ENCODE peak calls at places on chromosomes 1 and 21, in four cellular contexts. H is left lung, W is right atrium auricular region, R is body of pancreas. I is an unnamed sample.

GRCh38 chr1:33324677-33325417 is 3.9 kb upstream of the A3GALT2 start:
- DNase-seq in H (no peak), W (no peak), R (no peak), I (no peak)

GRCh38 chr1:234875953-234876814 is 252.5 kb downstream of the TOMM20 start:
- DNase-seq in H (peak; percentile 79), W (peak; percentile 82), R (peak; percentile 79), I (peak; percentile 42)

GRCh38 chr1:240189386-240189989 is 97.8 kb downstream of the FMN2 start:
- DNase-seq in H (no peak), W (no peak), R (peak; percentile 46), I (peak; percentile 54)

GRCh38 chr1:109151146-109151545 is 37.2 kb downstream of the ELAPOR1 start:
- DNase-seq in H (no peak), W (no peak), R (peak; percentile 81), I (peak; percentile 67)

GRCh38 chr1:109926662-109927300 is 16.1 kb downstream of the CSF1 start:
- DNase-seq in H (no peak), W (no peak), R (no peak), I (peak; percentile 99)

GRCh38 chr1:23559985-23560755 is 869 bp upstream of the ID3 start:
- DNase-seq in H (no peak), W (no peak), R (no peak), I (peak; percentile 59)

GRCh38 chr1:107486365-107486764 is 345.5 kb downstream of the NTNG1 start:
- DNase-seq in H (no peak), W (no peak), R (no peak), I (no peak)

GRCh38 chr1:226664413-226665101 is 74.5 kb downstream of the ITPKB start:
- DNase-seq in H (peak; percentile 46), W (peak; percentile 80), R (peak; percentile 76), I (peak; percentile 90)

GRCh38 chr1:53543771-53544695 is 84.8 kb downstream of the DMRTB1 start:
- DNase-seq in H (peak; percentile 15), W (no peak), R (no peak), I (no peak)

GRCh38 chr1:39866767-39867166 is 16.5 kb downstream of the TRIT1 start:
- DNase-seq in H (no peak), W (no peak), R (no peak), I (peak; percentile 77)

GRCh38 chr1:165411396-165411795 is 33.5 kb downstream of the RXRG start:
- DNase-seq in H (no peak), W (no peak), R (no peak), I (no peak)

GRCh38 chr1:15758537-15758936 is at the start of gene FBLIM1:
- DNase-seq in H (no peak), W (no peak), R (peak; percentile 55), I (no peak)

GRCh38 chr1:70358921-70359564 is 4.5 kb upstream of the ANKRD13C start:
- DNase-seq in H (no peak), W (no peak), R (no peak), I (peak; percentile 41)

GRCh38 chr1:110554871-110555801 is 36.2 kb upstream of the KCNA10 start:
- DNase-seq in H (peak; percentile 38), W (no peak), R (peak; percentile 65), I (peak; percentile 13)

GRCh38 chr1:234515411-234515810 is 36.4 kb upstream of the TARBP1 start:
- DNase-seq in H (no peak), W (no peak), R (no peak), I (peak; percentile 71)

GRCh38 chr1:21451212-21451611 is 11.3 kb downstream of the NBPF3 start:
- DNase-seq in H (no peak), W (no peak), R (no peak), I (peak; percentile 74)

GRCh38 chr1:70863256-70863655 is 184.4 kb downstream of the PTGER3 start:
- DNase-seq in H (no peak), W (no peak), R (no peak), I (peak; percentile 58)

GRCh38 chr1:161160763-161161162 is 1.5 kb downstream of the USP21 start:
- DNase-seq in H (no peak), W (no peak), R (no peak), I (no peak)

GRCh38 chr1:215606564-215607168 is 39.6 kb downstream of the KCTD3 start:
- DNase-seq in H (no peak), W (no peak), R (no peak), I (peak; percentile 47)

GRCh38 chr1:29319300-29320110 is 83.2 kb downstream of the PTPRU start:
- DNase-seq in H (no peak), W (no peak), R (no peak), I (no peak)
- H3K4me3 ChIP-seq in H (no peak overlapping the region), W (no peak overlapping the region), R (no peak overlapping the region), I (no peak overlapping the region)

GRCh38 chr1:9195651-9196050 is 38.9 kb upstream of the H6PD start:
- DNase-seq in H (no peak), W (no peak), R (no peak), I (peak; percentile 69)

GRCh38 chr1:9197186-9198099 is 37.1 kb upstream of the H6PD start:
- DNase-seq in H (no peak), W (no peak), R (no peak), I (peak; percentile 48)

GRCh38 chr1:9198538-9199361 is 35.8 kb upstream of the H6PD start:
- DNase-seq in H (no peak), W (no peak), R (peak; percentile 29), I (peak; percentile 58)

GRCh38 chr1:9194024-9194423 is 40.5 kb upstream of the H6PD start:
- DNase-seq in H (no peak), W (no peak), R (no peak), I (peak; percentile 47)

DNA sequence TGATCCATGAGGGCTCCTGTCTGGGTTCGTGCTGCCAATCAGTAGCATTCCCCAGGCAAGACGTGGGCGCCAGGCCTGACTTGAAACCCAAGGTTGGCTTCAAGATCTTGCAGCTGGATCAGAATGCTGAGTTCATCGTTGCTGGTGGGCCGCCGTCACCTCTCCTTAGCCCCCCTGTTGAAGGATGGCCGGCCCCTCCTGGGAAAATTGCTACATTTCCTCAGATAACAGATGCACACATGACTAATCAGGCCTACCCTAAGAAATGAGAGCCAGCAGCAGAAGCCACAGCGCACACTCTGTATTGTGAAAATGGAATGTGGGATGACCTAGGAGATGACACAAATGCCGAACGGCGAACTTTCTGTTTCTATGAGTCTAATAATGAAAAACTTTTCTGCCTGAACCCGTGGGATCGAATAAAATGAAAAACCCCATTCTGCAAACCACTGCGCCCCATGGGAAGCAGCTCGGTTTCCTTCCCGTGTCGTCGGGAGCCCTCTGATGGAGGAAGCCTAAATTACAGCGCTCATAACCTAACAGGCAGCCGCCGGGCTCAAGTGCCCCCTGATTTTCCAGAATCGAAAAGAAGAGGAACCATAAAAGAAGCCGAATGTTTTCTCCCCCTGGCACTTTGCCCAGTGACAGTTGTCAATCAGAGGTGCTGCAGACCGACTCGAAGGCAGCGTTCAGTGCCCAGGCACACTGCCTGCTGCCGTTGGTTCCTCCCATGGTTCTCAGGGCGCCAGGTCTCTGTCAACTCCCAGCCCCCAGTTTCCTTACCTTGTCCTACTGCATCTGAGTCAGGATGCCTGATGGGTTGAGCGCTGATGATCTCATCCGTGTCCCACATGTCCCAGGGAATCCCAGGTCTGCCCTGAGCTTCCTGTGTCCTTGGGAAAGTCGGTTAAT is 38.2 kb upstream of the H6PD start:
- DNase-seq in H (peak; percentile 77), W (peak; percentile 84), R (peak; percentile 78), I (peak; percentile 99)
- TF ChIP-seq CTCF in H (peak; percentile 72), W (peak; percentile 85), R (peak; percentile 64), I (peak; percentile 63)

GRCh38 chr1:12446593-12446992 is 171.4 kb downstream of the DHRS3 start:
- DNase-seq in H (no peak), W (no peak), R (no peak), I (no peak)

GRCh38 chr1:12447849-12448312 is 170.1 kb downstream of the DHRS3 start:
- DNase-seq in H (no peak), W (no peak), R (no peak), I (peak; percentile 80)

GRCh38 chr1:12447301-12447700 is 170.7 kb downstream of the DHRS3 start:
- DNase-seq in H (no peak), W (no peak), R (no peak), I (peak; percentile 75)

GRCh38 chr1:12450090-12450764 is 167.8 kb downstream of the DHRS3 start:
- DNase-seq in H (no peak), W (no peak), R (peak; percentile 63), I (no peak)

GRCh38 chr1:12448746-12449177 is 169.2 kb downstream of the DHRS3 start:
- DNase-seq in H (no peak), W (no peak), R (no peak), I (peak; percentile 78)
- H3K4me3 ChIP-seq in H (no peak overlapping the region), W (no peak overlapping the region), R (no peak overlapping the region), I (no peak overlapping the region)

DNA sequence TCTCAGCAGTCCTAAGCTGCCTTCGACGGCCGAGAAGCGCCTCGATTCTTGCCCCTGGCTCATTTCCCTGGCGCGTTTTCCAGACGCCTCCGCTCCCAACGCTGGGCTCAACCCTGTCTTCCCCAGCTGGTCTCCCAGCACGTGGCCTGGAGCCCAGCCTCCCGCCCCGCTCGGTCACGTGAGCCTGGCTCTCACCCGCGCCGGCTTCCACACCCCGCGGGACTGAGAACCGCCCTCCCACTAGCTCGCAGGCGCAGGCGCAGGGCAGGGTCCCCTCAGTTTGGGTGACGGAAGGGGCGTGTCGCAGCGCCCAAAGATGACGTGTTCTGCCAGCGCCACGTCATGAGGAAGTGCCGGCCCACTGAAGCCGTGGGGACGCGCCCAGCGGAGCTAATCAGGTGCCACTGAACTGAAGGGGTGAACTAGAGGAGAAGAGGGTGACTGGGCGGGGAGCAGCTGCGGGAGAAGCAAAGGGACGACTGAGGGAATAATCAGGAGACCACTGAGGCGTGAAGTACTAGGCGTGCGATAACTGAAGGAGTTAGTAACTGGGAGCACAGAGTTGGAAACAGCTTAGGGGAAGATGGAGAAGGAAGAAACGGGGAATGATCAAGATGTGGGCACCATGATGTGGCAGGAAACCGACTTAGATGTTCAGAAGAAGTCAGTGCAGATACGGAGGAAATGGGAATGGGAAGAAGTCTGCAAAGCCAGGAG is at the start of gene DHDDS:
- DNase-seq in H (peak; percentile 99), W (peak; percentile 98), R (peak; percentile 99), I (peak; percentile 97)
- TF ChIP-seq CTCF in H (no peak), W (no peak), R (no peak), I (no peak)

DNA sequence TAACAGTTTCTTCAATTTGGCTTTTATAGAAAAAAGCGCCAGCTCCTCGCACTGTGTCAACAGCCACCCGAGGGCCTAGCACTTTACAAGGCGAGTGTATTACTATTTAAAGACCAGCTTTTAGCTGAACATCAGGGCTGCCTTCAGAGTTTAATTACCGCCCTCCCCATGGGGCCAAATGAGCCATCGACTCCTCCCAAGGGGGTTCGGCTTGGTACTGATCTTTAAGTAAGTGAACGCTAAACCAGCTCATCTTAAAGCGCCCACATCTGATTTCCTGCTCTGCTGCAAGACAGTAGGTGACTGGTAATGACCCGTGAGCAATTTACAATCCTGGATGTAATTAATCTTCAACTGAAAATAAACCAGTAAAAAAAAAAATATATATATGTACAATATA is 298.8 kb downstream of the DSCAM start:
- DNase-seq in H (no peak), W (no peak), R (no peak), I (no peak)
- H3K4me3 ChIP-seq in H (no peak overlapping the region), W (no peak overlapping the region), R (no peak overlapping the region), I (no peak overlapping the region)

GRCh38 chr1:241269116-241269515 is 87.9 kb downstream of the RGS7 start:
- DNase-seq in H (no peak), W (no peak), R (peak; percentile 51), I (no peak)
- TF ChIP-seq CTCF in H (no peak), W (no peak), R (peak; percentile 24), I (peak; percentile 2)